ENCODE peak calls at places on chromosomes 16 and 17, in four cellular contexts. B is NCI-H774, Z is SK-N-SH, A is hippocampal formation. V is an unnamed sample.
A peak's percentile ranks its signal among the peaks of the same experiment; 100 is the strongest.

GRCh38 chr17:4933646-4934045 is 1.6 kb downstream of the GP1BA start:
- DNase-seq in A (no peak), B (no peak), Z (no peak), V (no peak)

GRCh38 chr16:64489449-64489848 is 632.4 kb downstream of the CDH11 start:
- DNase-seq in A (no peak), Z (no peak), B (no peak), V (no peak)

GRCh38 chr17:27848941-27849340 is 44.2 kb downstream of the LYRM9 start:
- DNase-seq in A (no peak), Z (no peak), B (peak; percentile 70), V (no peak)

GRCh38 chr17:47719411-47720152 is 13.5 kb upstream of the TBX21 start:
- DNase-seq in Z (no peak), B (no peak), A (no peak), V (no peak)

GRCh38 chr16:77905356-77905920 is 116.9 kb upstream of the CLEC3A start:
- DNase-seq in Z (no peak), B (peak; percentile 45), A (no peak), V (peak; percentile 23)

GRCh38 chr16:46743232-46743719 is 4.9 kb downstream of the MYLK3 start:
- DNase-seq in B (no peak), Z (peak; percentile 25), A (no peak), V (no peak)

GRCh38 chr17:29723283-29724047 is 100.8 kb upstream of the CORO6 start:
- DNase-seq in A (no peak), Z (no peak), B (no peak), V (no peak)

GRCh38 chr16:57297856-57298255 is 13.4 kb upstream of the PLLP start:
- DNase-seq in Z (no peak), A (no peak), B (no peak), V (peak; percentile 16)